ENCODE peak calls at places on chromosomes 2 and 18, in nine cellular contexts. X is ELF-1; S is Peyer's patch; N is nephron progenitor cell; K is kidney glomerular epithelial cell; O is AG09309; Q is upper lobe of right lung; F is activated CD8-positive, alpha-beta memory T cell treated with anti-CD3 and anti-CD28 coated beads for 48 hours; R is activated T-helper 1 cell treated with anti-CD3 and anti-CD28 coated beads, Interleukin-12 subunit alpha, Interleukin-12 subunit beta, Interleukin-2, Interleukin-4 antibody, amounts not matched to agents 30 ng/mL and 10 ng/mL and 1 ng/mL, durations not matched to agents 14 hours and 24 hours and 36 hours. H is an unnamed sample.

GRCh38 chr2:127179756-127180155 is 40.3 kb downstream of the CYP27C1 start:
- DNase-seq in X (no peak), S (no peak), N (no peak), K (no peak), O (peak), Q (no peak), F (no peak), R (no peak), H (no peak)

GRCh38 chr2:120287183-120288015 is 34.7 kb downstream of the RALB start:
- DNase-seq in X (peak), S (no peak), N (no peak), K (peak), O (peak), Q (no peak), F (no peak), R (no peak), H (no peak)

GRCh38 chr2:69621440-69621839 is 22.1 kb downstream of the AAK1 start:
- DNase-seq in X (no peak), S (no peak), N (no peak), K (no peak), O (no peak), Q (no peak), F (no peak), R (no peak), H (no peak)

GRCh38 chr2:150469706-150470105 is 17.8 kb downstream of the RND3 start:
- DNase-seq in X (no peak), S (no peak), N (no peak), K (no peak), O (no peak), Q (no peak), F (no peak), R (no peak), H (no peak)

GRCh38 chr2:190407246-190407661 is 901 bp upstream of the MFSD6 start:
- DNase-seq in X (no peak), S (no peak), N (no peak), K (no peak), O (no peak), Q (no peak), F (no peak), R (peak), H (no peak)

GRCh38 chr2:167729911-167730310 is 517.5 kb downstream of the STK39 start:
- DNase-seq in X (no peak), S (no peak), N (no peak), K (no peak), O (no peak), Q (no peak), F (no peak), R (no peak), H (no peak)

GRCh38 chr18:49111191-49111988 is 160.6 kb upstream of the SMAD7 start:
- DNase-seq in X (no peak), S (no peak), N (no peak), K (no peak), O (no peak), Q (no peak), F (no peak), R (no peak), H (no peak)

GRCh38 chr2:98465456-98466201 is 21.0 kb downstream of the INPP4A start:
- DNase-seq in X (no peak), S (peak), N (no peak), K (peak), O (no peak), Q (peak), F (no peak), R (peak), H (no peak)

GRCh38 chr2:176139170-176139611 is 9.7 kb downstream of the HOXD8 start:
- DNase-seq in X (no peak), S (peak), N (no peak), K (peak), O (no peak), Q (no peak), F (no peak), R (no peak), H (no peak)

GRCh38 chr2:189519631-189520387 is 60.8 kb downstream of the SLC40A1 start:
- DNase-seq in X (no peak), S (no peak), N (no peak), K (no peak), O (no peak), Q (no peak), F (no peak), R (no peak), H (no peak)

GRCh38 chr2:183996825-183997823 is 601.2 kb upstream of the ZNF804A start:
- DNase-seq in X (no peak), S (no peak), N (no peak), K (no peak), O (no peak), Q (no peak), F (no peak), R (no peak), H (no peak)

GRCh38 chr2:108385411-108386071 is 7.8 kb downstream of the SULT1C4 start:
- DNase-seq in X (no peak), S (no peak), N (no peak), K (peak), O (no peak), Q (no peak), F (no peak), R (no peak), H (no peak)

GRCh38 chr2:215531284-215531683 is 95.4 kb upstream of the FN1 start:
- DNase-seq in X (no peak), S (no peak), N (no peak), K (no peak), O (no peak), Q (no peak), F (no peak), R (no peak), H (no peak)

GRCh38 chr2:223600056-223600455 is 2.1 kb downstream of the SCG2 start:
- DNase-seq in X (no peak), S (no peak), N (no peak), K (no peak), O (no peak), Q (no peak), F (no peak), R (no peak), H (no peak)

H was measured in GOT3.